ENCODE peak calls at places on chromosomes 4 and X, in eight cellular contexts. W, A, Y, K, G, N, J and M are unnamed samples.

GRCh38 chrX:18873189-18873791 is 110.6 kb downstream of the PHKA2 start:
- DNase-seq in W (no peak), A (no peak), Y (peak), K (no peak), G (no peak), N (peak), J (no peak), M (no peak)

GRCh38 chr4:107255114-107255513 is 219.0 kb upstream of the DKK2 start:
- DNase-seq in W (no peak), A (no peak), Y (no peak), K (no peak), G (no peak), N (no peak), J (no peak), M (no peak)

GRCh38 chr4:98780926-98781325 is 122.5 kb upstream of the TSPAN5 start:
- DNase-seq in W (no peak), A (no peak), Y (no peak), K (no peak), G (no peak), N (no peak), J (no peak), M (no peak)

GRCh38 chr4:174245714-174246113 is 37.8 kb downstream of the FBXO8 start:
- DNase-seq in W (no peak), A (no peak), Y (no peak), K (no peak), G (no peak), N (no peak), J (no peak), M (no peak)

GRCh38 chr4:13527192-13527982 is 16.9 kb downstream of the NKX3-2 start:
- DNase-seq in W (no peak), A (peak), Y (no peak), K (no peak), G (peak), N (no peak), J (no peak), M (no peak)

GRCh38 chrX:40508560-40508959 is 72.2 kb upstream of the ATP6AP2 start:
- DNase-seq in W (no peak), A (no peak), Y (no peak), K (no peak), G (no peak), N (no peak), J (no peak), M (no peak)

GRCh38 chr4:128241425-128241913 is 46.1 kb downstream of the PGRMC2 start:
- DNase-seq in W (no peak), A (peak), Y (peak), K (no peak), G (no peak), N (no peak), J (peak), M (no peak)

GRCh38 chr4:60683357-60683756 is 516.8 kb upstream of the ADGRL3 start:
- DNase-seq in W (no peak), A (no peak), Y (no peak), K (no peak), G (no peak), N (no peak), J (peak), M (no peak)

GRCh38 chr4:140047781-140048180 is 106.2 kb downstream of the MAML3 start:
- DNase-seq in W (no peak), A (no peak), Y (no peak), K (no peak), G (no peak), N (no peak), J (no peak), M (no peak)

GRCh38 chrX:57447856-57448255 is 144.0 kb upstream of the ZXDB start:
- DNase-seq in W (no peak), A (no peak), Y (no peak), K (no peak), G (no peak), N (no peak), J (no peak), M (no peak)

GRCh38 chrX:110992611-110993010 is 103.4 kb upstream of the PAK3 start:
- DNase-seq in W (peak), A (no peak), Y (peak), K (peak), G (peak), N (no peak), J (no peak), M (peak)

GRCh38 chr4:10336471-10336870 is 120.8 kb downstream of the ZNF518B start:
- DNase-seq in W (no peak), A (no peak), Y (no peak), K (no peak), G (no peak), N (no peak), J (no peak), M (no peak)

GRCh38 chrX:100677616-100678181 is 33.7 kb downstream of the SRPX2 start:
- DNase-seq in W (no peak), A (no peak), Y (no peak), K (no peak), G (no peak), N (peak), J (no peak), M (no peak)

GRCh38 chrX:18897611-18898010 is 86.3 kb downstream of the PHKA2 start:
- DNase-seq in W (no peak), A (no peak), Y (no peak), K (no peak), G (no peak), N (no peak), J (no peak), M (no peak)

GRCh38 chr4:2862528-2862927 is 18.9 kb downstream of the ADD1 start:
- DNase-seq in W (no peak), A (no peak), Y (no peak), K (no peak), G (no peak), N (no peak), J (peak), M (no peak)

GRCh38 chr4:785332-786073 is 40.4 kb downstream of the CPLX1 start:
- DNase-seq in W (no peak), A (no peak), Y (no peak), K (no peak), G (no peak), N (no peak), J (no peak), M (no peak)

GRCh38 chrX:37905436-37906147 is 58.2 kb upstream of the DYNLT3 start:
- DNase-seq in W (no peak), A (peak), Y (peak), K (no peak), G (peak), N (peak), J (no peak), M (peak)

GRCh38 chr4:150133605-150134004 is 55.4 kb downstream of the DCLK2 start:
- DNase-seq in W (no peak), A (no peak), Y (no peak), K (no peak), G (no peak), N (no peak), J (no peak), M (no peak)

GRCh38 chrX:126272795-126273497 is 106.9 kb upstream of the DCAF12L2 start:
- DNase-seq in W (no peak), A (no peak), Y (no peak), K (no peak), G (no peak), N (no peak), J (no peak), M (no peak)

GRCh38 chr4:109005523-109005922 is 242.7 kb upstream of the ETNPPL start:
- DNase-seq in W (no peak), A (no peak), Y (no peak), K (no peak), G (no peak), N (no peak), J (peak), M (no peak)

GRCh38 chr4:37719021-37719420 is 32.8 kb upstream of the RELL1 start:
- DNase-seq in W (no peak), A (no peak), Y (no peak), K (no peak), G (no peak), N (no peak), J (no peak), M (no peak)

GRCh38 chr4:3197366-3198105 is 51.4 kb upstream of the MSANTD1 start:
- DNase-seq in W (no peak), A (no peak), Y (no peak), K (no peak), G (no peak), N (no peak), J (no peak), M (no peak)

GRCh38 chrX:153900806-153901752 is 3.4 kb upstream of the AVPR2 start:
- DNase-seq in W (peak), A (no peak), Y (peak), K (peak), G (no peak), N (peak), J (peak), M (no peak)

GRCh38 chrX:129726307-129727111 is 12.3 kb upstream of the XPNPEP2 start:
- DNase-seq in W (no peak), A (peak), Y (peak), K (peak), G (peak), N (peak), J (no peak), M (peak)

GRCh38 chrX:80812176-80812575 is 2.5 kb upstream of the BRWD3 start:
- DNase-seq in W (peak), A (no peak), Y (no peak), K (peak), G (no peak), N (no peak), J (no peak), M (no peak)

GRCh38 chr4:73446336-73446938 is 10.4 kb downstream of the AFP start:
- DNase-seq in W (peak), A (no peak), Y (peak), K (peak), G (no peak), N (no peak), J (no peak), M (no peak)

GRCh38 chr4:168942985-168943384 is 67.1 kb downstream of the CBR4 start:
- DNase-seq in W (no peak), A (no peak), Y (no peak), K (peak), G (no peak), N (no peak), J (no peak), M (no peak)

GRCh38 chrX:2707334-2707760 is 16.3 kb downstream of the CD99 start:
- DNase-seq in W (no peak), A (no peak), Y (peak), K (peak), G (no peak), N (no peak), J (peak), M (no peak)
- TF ChIP-seq CTCF in W (no peak), A (peak), Y (no peak), K (no peak), G (no peak), N (no peak), J (no peak), M (no peak)

DNA sequence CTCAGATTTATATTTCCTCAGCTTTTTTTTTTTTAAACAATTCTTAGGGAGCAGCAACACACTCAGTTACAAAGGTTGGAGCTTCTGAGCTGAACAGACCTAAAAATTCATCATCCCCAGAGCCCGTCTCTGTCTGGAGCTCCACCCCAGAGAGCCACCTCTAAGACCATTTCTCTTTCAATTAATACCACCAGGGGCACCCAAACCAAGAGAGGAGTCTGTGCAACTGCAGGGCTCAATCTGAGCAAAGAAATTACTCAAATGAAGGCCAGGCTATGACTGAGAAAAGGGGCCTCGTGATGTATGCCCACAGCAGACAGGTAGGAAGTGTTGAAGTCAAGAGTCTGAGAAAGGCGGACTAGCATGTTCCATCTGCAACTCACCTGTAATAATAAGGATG is 95.5 kb downstream of the C4orf51 start:
- DNase-seq in W (no peak), A (no peak), Y (no peak), K (no peak), G (no peak), N (no peak), J (no peak), M (no peak)
- TF ChIP-seq CTCF in W (no peak), A (no peak), Y (no peak), K (no peak), G (no peak), N (no peak), J (no peak), M (no peak)

GRCh38 chrX:151806967-151807540 is 72.5 kb downstream of the CNGA2 start:
- DNase-seq in W (no peak), A (no peak), Y (no peak), K (no peak), G (no peak), N (no peak), J (no peak), M (no peak)

GRCh38 chrX:151796576-151796975 is 62.0 kb downstream of the CNGA2 start:
- DNase-seq in W (no peak), A (peak), Y (no peak), K (no peak), G (no peak), N (no peak), J (no peak), M (no peak)

DNA sequence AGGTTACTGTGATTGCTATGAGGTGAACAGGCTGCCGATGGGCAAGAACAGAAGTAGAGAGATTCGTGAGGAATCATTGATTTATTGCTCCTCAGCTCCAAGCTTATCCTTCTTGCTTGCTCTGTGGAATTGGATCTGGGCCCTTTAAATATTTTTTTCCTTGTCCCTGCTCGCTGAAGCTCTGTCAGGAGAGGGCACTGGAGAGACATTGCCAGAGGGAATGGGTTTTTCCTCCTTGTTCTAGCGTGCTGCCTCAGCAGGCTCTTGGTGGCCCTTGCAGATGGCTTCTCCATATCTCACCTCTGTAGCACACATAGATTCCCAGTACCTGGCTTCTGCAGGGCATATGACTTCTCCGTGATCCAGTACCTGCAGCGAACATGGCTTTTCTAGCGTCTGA is 67.4 kb downstream of the CNGA2 start:
- DNase-seq in W (no peak), A (no peak), Y (peak), K (no peak), G (no peak), N (no peak), J (no peak), M (no peak)
- TF ChIP-seq CTCF in W (no peak), A (no peak), Y (peak), K (no peak), G (no peak), N (no peak), J (no peak), M (no peak)

GRCh38 chr4:80592950-80593349 is 257.4 kb downstream of the CFAP299 start:
- DNase-seq in W (no peak), A (no peak), Y (no peak), K (peak), G (no peak), N (no peak), J (no peak), M (no peak)
- TF ChIP-seq CTCF in W (peak), A (no peak), Y (no peak), K (peak), G (no peak), N (no peak), J (no peak), M (peak)

GRCh38 chr4:157779084-157779483 is 393.7 kb downstream of the GASK1B start:
- DNase-seq in W (no peak), A (no peak), Y (no peak), K (no peak), G (no peak), N (no peak), J (no peak), M (no peak)
- TF ChIP-seq CTCF in W (no peak), A (no peak), Y (no peak), K (no peak), G (no peak), N (no peak), J (no peak), M (no peak)

DNA sequence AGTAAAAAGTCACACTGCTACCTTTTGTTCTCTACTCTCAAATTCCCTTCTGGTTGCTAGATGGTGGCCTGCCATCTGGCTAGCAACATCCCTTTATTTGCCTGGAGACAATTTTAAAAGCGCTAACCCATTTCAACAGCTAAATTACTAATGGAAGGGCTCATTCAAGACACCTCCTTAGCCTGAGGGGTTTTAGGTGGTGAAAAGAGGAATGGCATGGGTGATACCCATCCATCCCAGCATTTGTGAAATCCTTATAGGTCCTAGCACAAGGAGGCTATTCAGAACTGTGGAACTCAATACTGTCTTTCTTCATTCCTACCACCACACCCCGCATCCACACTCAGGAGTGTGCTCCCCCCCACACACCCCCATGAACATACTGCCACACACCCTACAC is 33.5 kb downstream of the ARHGEF9 start:
- DNase-seq in W (no peak), A (no peak), Y (no peak), K (no peak), G (no peak), N (no peak), J (no peak), M (no peak)
- TF ChIP-seq CTCF in W (no peak), A (no peak), Y (no peak), K (no peak), G (no peak), N (no peak), J (no peak), M (no peak)

GRCh38 chrX:66200855-66201795 is 37.1 kb downstream of the HEPH start:
- DNase-seq in W (peak), A (no peak), Y (no peak), K (peak), G (no peak), N (no peak), J (no peak), M (no peak)
- TF ChIP-seq CTCF in W (peak), A (peak), Y (no peak), K (peak), G (no peak), N (no peak), J (no peak), M (peak)